ENCODE peak calls at places on chromosome 13, in four cellular contexts. A is natural killer cell, X is heart right ventricle, F is prostate gland. Q is an unnamed sample.

GRCh38 chr13:59721889-59722579 is 441.7 kb downstream of the DIAPH3 start:
- DNase-seq in A (no peak), X (no peak), F (no peak), Q (no peak)

GRCh38 chr13:39369161-39369890 is 233.7 kb downstream of the LHFPL6 start:
- DNase-seq in A (no peak), X (no peak), F (no peak), Q (no peak)

GRCh38 chr13:105991622-105992254 is 543.7 kb downstream of the EFNB2 start:
- DNase-seq in A (no peak), X (no peak), F (peak; percentile 91), Q (no peak)

GRCh38 chr13:80529734-80530133 is 188.8 kb upstream of the SPRY2 start:
- DNase-seq in A (no peak), X (no peak), F (no peak), Q (no peak)

GRCh38 chr13:49641810-49642291 is 13.5 kb downstream of the ARL11 start:
- DNase-seq in A (no peak), X (no peak), F (no peak), Q (peak; percentile 91)

GRCh38 chr13:88926890-88927502 is 1255.8 kb downstream of the SLITRK5 start:
- DNase-seq in A (no peak), X (no peak), F (no peak), Q (no peak)

GRCh38 chr13:54162069-54162468 is 1133.5 kb downstream of the OLFM4 start:
- DNase-seq in A (no peak), X (no peak), F (no peak), Q (no peak)

GRCh38 chr13:74217816-74218215 is 83.6 kb upstream of the KLF12 start:
- DNase-seq in A (no peak), X (no peak), F (no peak), Q (no peak)

GRCh38 chr13:113403255-113404104 is 39.5 kb upstream of the GRTP1 start:
- DNase-seq in A (no peak), X (no peak), F (no peak), Q (no peak)

GRCh38 chr13:45102136-45102802 is 18.0 kb upstream of the GTF2F2 start:
- DNase-seq in A (no peak), X (no peak), F (no peak), Q (no peak)

GRCh38 chr13:27794075-27794691 is 1.9 kb downstream of the GSX1 start:
- DNase-seq in A (no peak), X (no peak), F (no peak), Q (no peak)

DNA sequence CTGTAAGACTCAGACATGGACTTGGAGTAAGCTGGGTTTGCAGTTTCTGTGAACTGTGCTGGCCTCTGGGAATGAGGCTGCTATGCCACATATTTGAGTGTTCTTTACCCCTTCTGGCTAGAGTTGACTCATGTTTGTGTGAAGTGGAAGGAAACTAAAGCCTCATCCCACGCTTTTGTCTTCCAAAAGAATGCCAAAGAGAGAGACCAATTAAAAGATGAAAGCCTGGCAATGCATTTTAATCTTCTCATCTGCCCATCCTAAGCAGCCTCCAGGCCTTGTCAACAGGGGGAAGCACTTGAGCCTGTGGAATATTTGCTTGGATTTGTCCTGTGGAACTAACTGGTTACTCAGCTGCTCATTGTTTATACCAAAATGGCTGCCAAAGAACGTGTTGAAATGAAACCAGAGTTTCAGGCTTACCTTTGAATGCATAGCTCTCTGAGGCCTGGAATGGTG is 49.1 kb downstream of the LMO7 start:
- DNase-seq in A (no peak), X (no peak), F (peak; percentile 44), Q (no peak)
- TF ChIP-seq CTCF in A (no peak), X (no peak), F (peak; percentile 33), Q (no peak)

GRCh38 chr13:43303040-43303729 is 279.8 kb downstream of the DNAJC15 start:
- DNase-seq in A (no peak), X (peak; percentile 57), F (peak; percentile 65), Q (no peak)
- TF ChIP-seq CTCF in A (no peak), X (peak; percentile 55), F (peak; percentile 65), Q (no peak)

GRCh38 chr13:31946091-31946770 is 85.3 kb upstream of the FRY start:
- DNase-seq in A (no peak), X (no peak), F (no peak), Q (no peak)
- TF ChIP-seq CTCF in A (no peak), X (no peak), F (no peak), Q (no peak)

GRCh38 chr13:33072282-33072681 is 56.1 kb downstream of the KL start:
- DNase-seq in A (no peak), X (no peak), F (no peak), Q (no peak)

GRCh38 chr13:33072759-33073158 is 56.5 kb downstream of the KL start:
- DNase-seq in A (no peak), X (no peak), F (no peak), Q (no peak)

GRCh38 chr13:33066329-33066728 is 50.1 kb downstream of the KL start:
- DNase-seq in A (no peak), X (no peak), F (no peak), Q (no peak)

GRCh38 chr13:33070713-33071112 is 54.5 kb downstream of the KL start:
- DNase-seq in A (no peak), X (no peak), F (no peak), Q (no peak)

DNA sequence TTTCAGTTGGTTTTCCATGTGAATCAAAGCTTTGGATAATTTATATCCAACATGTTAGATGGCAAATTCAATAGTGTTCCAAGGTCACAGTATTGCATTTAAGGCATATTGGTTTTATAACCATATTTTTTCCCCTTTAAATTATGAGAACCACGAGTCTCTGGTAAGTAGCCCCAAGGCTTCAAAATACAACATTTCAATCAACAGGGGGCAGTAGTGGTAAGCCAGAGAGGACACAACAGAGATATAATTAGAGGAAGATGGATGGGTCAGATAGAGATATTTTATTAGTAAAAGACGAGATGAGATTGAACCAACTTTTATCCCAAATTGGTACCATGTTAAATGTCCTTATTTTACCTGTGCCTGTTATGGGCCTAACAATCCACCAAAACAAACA is 53.1 kb downstream of the KL start:
- DNase-seq in A (no peak), X (no peak), F (no peak), Q (no peak)
- TF ChIP-seq CTCF in A (no peak), X (peak; percentile 43), F (no peak), Q (peak; percentile 32)

GRCh38 chr13:94416454-94417080 is 62.9 kb downstream of the DCT start:
- DNase-seq in A (no peak), X (no peak), F (no peak), Q (no peak)
- TF ChIP-seq CTCF in A (no peak), X (peak; percentile 43), F (peak; percentile 28), Q (peak; percentile 11)

DNA sequence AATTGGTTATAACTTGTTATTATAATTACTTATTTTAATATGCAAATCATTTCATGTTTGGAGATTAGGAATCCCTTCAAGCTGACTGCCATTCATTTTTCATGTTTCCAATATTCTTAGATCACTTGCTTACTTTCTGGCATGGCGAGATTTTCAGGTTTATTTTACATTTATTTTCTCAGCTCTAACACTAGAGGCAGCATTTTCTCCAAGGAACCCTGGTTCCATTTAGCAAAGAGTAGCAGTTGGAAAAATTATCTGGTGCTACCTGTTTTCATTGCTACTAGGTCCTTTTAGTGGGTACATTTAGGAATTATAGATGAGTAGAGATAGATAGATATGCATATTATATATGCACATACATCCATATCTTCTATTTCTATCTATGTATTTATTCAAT is 90.9 kb upstream of the TRPC4 start:
- DNase-seq in A (no peak), X (no peak), F (no peak), Q (no peak)
- TF ChIP-seq CTCF in A (no peak), X (no peak), F (no peak), Q (no peak)

Q was measured in CD14-positive monocyte.